ENCODE peak calls at places on chromosomes 5 and 9, in five cellular contexts. One of them, this sample, is unnamed.

GRCh38 chr5:61010759-61011460 is 65.9 kb downstream of the NDUFAF2 start:
- DNase-seq in GM13976: no peak
- DNase-seq in RCC 7860: no peak
- DNase-seq in retina: no peak
- DNase-seq in AG08395: no peak
- DNase-seq in this sample: no peak

GRCh38 chr9:3467593-3468219 is 58.1 kb downstream of the RFX3 start:
- DNase-seq in GM13976: peak
- DNase-seq in RCC 7860: peak
- DNase-seq in retina: peak
- DNase-seq in AG08395: peak
- DNase-seq in this sample: peak

GRCh38 chr5:38456657-38457056 is 99.8 kb downstream of the LIFR start:
- DNase-seq in GM13976: no peak
- DNase-seq in RCC 7860: no peak
- DNase-seq in retina: no peak
- DNase-seq in AG08395: no peak
- DNase-seq in this sample: no peak

GRCh38 chr5:160081495-160081894 is 37.8 kb downstream of the PWWP2A start:
- DNase-seq in GM13976: no peak
- DNase-seq in RCC 7860: no peak
- DNase-seq in retina: no peak
- DNase-seq in AG08395: no peak
- DNase-seq in this sample: no peak

GRCh38 chr5:50958852-50959457 is 292.5 kb downstream of the PARP8 start:
- DNase-seq in GM13976: no peak
- DNase-seq in RCC 7860: no peak
- DNase-seq in retina: peak
- DNase-seq in AG08395: peak
- DNase-seq in this sample: peak

GRCh38 chr5:141172381-141173204 is at the start of gene PCDHB7:
- DNase-seq in GM13976: no peak
- DNase-seq in RCC 7860: peak
- DNase-seq in retina: peak
- DNase-seq in AG08395: peak
- DNase-seq in this sample: no peak

GRCh38 chr5:390571-391491 is 52.1 kb upstream of the EXOC3 start:
- DNase-seq in GM13976: peak
- DNase-seq in RCC 7860: no peak
- DNase-seq in retina: no peak
- DNase-seq in AG08395: no peak
- DNase-seq in this sample: no peak

GRCh38 chr5:154630410-154630809 is 124.8 kb upstream of the LARP1 start:
- DNase-seq in GM13976: no peak
- DNase-seq in RCC 7860: no peak
- DNase-seq in retina: no peak
- DNase-seq in AG08395: no peak
- DNase-seq in this sample: no peak